ENCODE peak calls at places on chromosomes 4 and X, in nine cellular contexts. S is NCI-H1417 treated with DMSO at 0.1 percent for 48 hours; X is NCI-H146; Z is activated CD8-positive, alpha-beta memory T cell treated with anti-CD3 and anti-CD28 coated beads for 1 hour; P is LoVo; R is sciatic nerve; F is T-helper 17 cell; L is ELR; I is CD8-positive, alpha-beta T cell. J is an unnamed sample.

GRCh38 chr4:184648220-184649025 is 824 bp downstream of the CASP3 start:
- DNase-seq in S (no peak), X (peak; percentile 51), Z (peak; percentile 19), P (peak; percentile 20), R (peak; percentile 82), F (peak; percentile 14), L (peak; percentile 58), I (peak; percentile 7), J (peak; percentile 41)

GRCh38 chr4:47561331-47561730 is 76.3 kb downstream of the ATP10D start:
- DNase-seq in S (no peak), X (no peak), Z (no peak), P (no peak), R (no peak), F (no peak), L (no peak), I (no peak), J (no peak)

GRCh38 chr4:42398448-42399355 is 1.4 kb downstream of the SHISA3 start:
- DNase-seq in S (no peak), X (no peak), Z (no peak), P (no peak), R (no peak), F (no peak), L (no peak), I (no peak), J (no peak)

GRCh38 chr4:7266525-7267292 is 74.4 kb downstream of the SORCS2 start:
- DNase-seq in S (no peak), X (no peak), Z (no peak), P (no peak), R (no peak), F (no peak), L (peak; percentile 98), I (no peak), J (no peak)

GRCh38 chrX:71178908-71179307 is 34.3 kb downstream of the NLGN3 start:
- DNase-seq in S (peak; percentile 12), X (peak; percentile 75), Z (no peak), P (peak; percentile 48), R (no peak), F (no peak), L (peak; percentile 68), I (no peak), J (no peak)

GRCh38 chrX:152873361-152873760 is 24.5 kb upstream of the ZNF185 start:
- DNase-seq in S (no peak), X (no peak), Z (no peak), P (no peak), R (no peak), F (no peak), L (no peak), I (no peak), J (no peak)

GRCh38 chr4:76993787-76994641 is 44.5 kb downstream of the SEPTIN11 start:
- DNase-seq in S (no peak), X (no peak), Z (no peak), P (no peak), R (no peak), F (no peak), L (no peak), I (peak; percentile 10), J (no peak)

GRCh38 chr4:153418581-153418980 is 47.6 kb upstream of the TMEM131L start:
- DNase-seq in S (no peak), X (peak; percentile 42), Z (no peak), P (no peak), R (no peak), F (no peak), L (peak; percentile 43), I (no peak), J (no peak)

GRCh38 chrX:45540181-45540580 is 339.5 kb upstream of the DIPK2B start:
- DNase-seq in S (no peak), X (no peak), Z (no peak), P (no peak), R (no peak), F (no peak), L (no peak), I (no peak), J (no peak)

GRCh38 chrX:46582964-46583363 is 9.4 kb downstream of the CHST7 start:
- DNase-seq in S (no peak), X (no peak), Z (no peak), P (no peak), R (no peak), F (no peak), L (peak; percentile 84), I (no peak), J (no peak)

GRCh38 chr4:122107680-122108079 is 44.5 kb upstream of the BLTP1 start:
- DNase-seq in S (no peak), X (no peak), Z (no peak), P (no peak), R (no peak), F (no peak), L (no peak), I (no peak), J (no peak)

GRCh38 chr4:186644737-186645261 is 78.9 kb downstream of the FAT1 start:
- DNase-seq in S (no peak), X (no peak), Z (no peak), P (peak; percentile 32), R (no peak), F (no peak), L (no peak), I (no peak), J (no peak)

GRCh38 chr4:172356002-172356401 is 542.8 kb downstream of the GALNTL6 start:
- DNase-seq in S (no peak), X (no peak), Z (no peak), P (no peak), R (no peak), F (no peak), L (no peak), I (no peak), J (no peak)